ENCODE peak calls at places on chromosomes 4 and X, in six cellular contexts. One of them, this sample, is unnamed.

GRCh38 chr4:54093609-54094240 is 6.2 kb upstream of the GSX2 start:
- DNase-seq in tibial artery: no peak
- DNase-seq in M059J: no peak
- DNase-seq in activated CD4-positive, alpha-beta memory T cell treated with anti-CD3 and anti-CD28 coated beads, Interleukin-2, amount 10 ng/mL, durations not matched to agents 7 days and 5 days: no peak
- DNase-seq in MV-4-11: no peak
- DNase-seq in NCI-H446 treated with DMSO at 0.1 percent for 48 hours: no peak
- DNase-seq in this sample: no peak

GRCh38 chrX:10972731-10973130 is 138.4 kb upstream of the HCCS start:
- DNase-seq in M059J: peak
- DNase-seq in NCI-H446 treated with DMSO at 0.1 percent for 48 hours: no peak
- DNase-seq in MV-4-11: no peak
- DNase-seq in tibial artery: no peak
- DNase-seq in activated CD4-positive, alpha-beta memory T cell treated with anti-CD3 and anti-CD28 coated beads, Interleukin-2, amount 10 ng/mL, durations not matched to agents 7 days and 5 days: no peak
- DNase-seq in this sample: no peak

GRCh38 chr4:40325406-40326019 is 9.6 kb upstream of the CHRNA9 start:
- DNase-seq in tibial artery: no peak
- DNase-seq in NCI-H446 treated with DMSO at 0.1 percent for 48 hours: peak
- DNase-seq in M059J: peak
- DNase-seq in activated CD4-positive, alpha-beta memory T cell treated with anti-CD3 and anti-CD28 coated beads, Interleukin-2, amount 10 ng/mL, durations not matched to agents 7 days and 5 days: peak
- DNase-seq in MV-4-11: peak
- DNase-seq in this sample: peak

GRCh38 chrX:110086916-110087484 is 84.1 kb downstream of the TMEM164 start:
- DNase-seq in M059J: peak
- DNase-seq in MV-4-11: peak
- DNase-seq in activated CD4-positive, alpha-beta memory T cell treated with anti-CD3 and anti-CD28 coated beads, Interleukin-2, amount 10 ng/mL, durations not matched to agents 7 days and 5 days: no peak
- DNase-seq in tibial artery: no peak
- DNase-seq in NCI-H446 treated with DMSO at 0.1 percent for 48 hours: no peak
- DNase-seq in this sample: no peak

GRCh38 chr4:75924309-75924708 is 16.5 kb downstream of the NAAA start:
- DNase-seq in MV-4-11: no peak
- DNase-seq in activated CD4-positive, alpha-beta memory T cell treated with anti-CD3 and anti-CD28 coated beads, Interleukin-2, amount 10 ng/mL, durations not matched to agents 7 days and 5 days: no peak
- DNase-seq in tibial artery: no peak
- DNase-seq in M059J: no peak
- DNase-seq in NCI-H446 treated with DMSO at 0.1 percent for 48 hours: no peak
- DNase-seq in this sample: no peak

GRCh38 chrX:86141786-86142185 is 6.5 kb upstream of the DACH2 start:
- DNase-seq in M059J: no peak
- DNase-seq in activated CD4-positive, alpha-beta memory T cell treated with anti-CD3 and anti-CD28 coated beads, Interleukin-2, amount 10 ng/mL, durations not matched to agents 7 days and 5 days: no peak
- DNase-seq in NCI-H446 treated with DMSO at 0.1 percent for 48 hours: no peak
- DNase-seq in MV-4-11: no peak
- DNase-seq in tibial artery: no peak
- DNase-seq in this sample: no peak

GRCh38 chr4:66629927-66630326 is 915.4 kb downstream of the CENPC start:
- DNase-seq in MV-4-11: no peak
- DNase-seq in M059J: peak
- DNase-seq in tibial artery: no peak
- DNase-seq in NCI-H446 treated with DMSO at 0.1 percent for 48 hours: no peak
- DNase-seq in activated CD4-positive, alpha-beta memory T cell treated with anti-CD3 and anti-CD28 coated beads, Interleukin-2, amount 10 ng/mL, durations not matched to agents 7 days and 5 days: no peak
- DNase-seq in this sample: no peak

GRCh38 chr4:166017804-166018203 is 144.8 kb downstream of the TLL1 start:
- DNase-seq in activated CD4-positive, alpha-beta memory T cell treated with anti-CD3 and anti-CD28 coated beads, Interleukin-2, amount 10 ng/mL, durations not matched to agents 7 days and 5 days: no peak
- DNase-seq in MV-4-11: no peak
- DNase-seq in tibial artery: no peak
- DNase-seq in NCI-H446 treated with DMSO at 0.1 percent for 48 hours: no peak
- DNase-seq in M059J: peak
- DNase-seq in this sample: no peak

GRCh38 chrX:1093586-1094538 is 118.6 kb downstream of the CRLF2 start:
- DNase-seq in tibial artery: no peak
- DNase-seq in NCI-H446 treated with DMSO at 0.1 percent for 48 hours: no peak
- DNase-seq in activated CD4-positive, alpha-beta memory T cell treated with anti-CD3 and anti-CD28 coated beads, Interleukin-2, amount 10 ng/mL, durations not matched to agents 7 days and 5 days: no peak
- DNase-seq in M059J: no peak
- DNase-seq in MV-4-11: no peak
- DNase-seq in this sample: no peak

GRCh38 chrX:41043950-41044349 is 41.3 kb upstream of the USP9X start:
- DNase-seq in M059J: peak
- DNase-seq in NCI-H446 treated with DMSO at 0.1 percent for 48 hours: no peak
- DNase-seq in activated CD4-positive, alpha-beta memory T cell treated with anti-CD3 and anti-CD28 coated beads, Interleukin-2, amount 10 ng/mL, durations not matched to agents 7 days and 5 days: no peak
- DNase-seq in MV-4-11: no peak
- DNase-seq in tibial artery: no peak
- DNase-seq in this sample: no peak

GRCh38 chr4:38785041-38785790 is 2.4 kb upstream of the TLR10 start:
- DNase-seq in M059J: no peak
- DNase-seq in tibial artery: no peak
- DNase-seq in MV-4-11: peak
- DNase-seq in NCI-H446 treated with DMSO at 0.1 percent for 48 hours: no peak
- DNase-seq in activated CD4-positive, alpha-beta memory T cell treated with anti-CD3 and anti-CD28 coated beads, Interleukin-2, amount 10 ng/mL, durations not matched to agents 7 days and 5 days: no peak
- DNase-seq in this sample: no peak

GRCh38 chrX:118231464-118231863 is 114.4 kb upstream of the WDR44 start:
- DNase-seq in NCI-H446 treated with DMSO at 0.1 percent for 48 hours: no peak
- DNase-seq in M059J: peak
- DNase-seq in MV-4-11: no peak
- DNase-seq in tibial artery: no peak
- DNase-seq in activated CD4-positive, alpha-beta memory T cell treated with anti-CD3 and anti-CD28 coated beads, Interleukin-2, amount 10 ng/mL, durations not matched to agents 7 days and 5 days: no peak
- DNase-seq in this sample: no peak

GRCh38 chr4:138859249-138859648 is 156.3 kb upstream of the NOCT start:
- DNase-seq in NCI-H446 treated with DMSO at 0.1 percent for 48 hours: no peak
- DNase-seq in M059J: peak
- DNase-seq in MV-4-11: no peak
- DNase-seq in activated CD4-positive, alpha-beta memory T cell treated with anti-CD3 and anti-CD28 coated beads, Interleukin-2, amount 10 ng/mL, durations not matched to agents 7 days and 5 days: no peak
- DNase-seq in tibial artery: no peak
- DNase-seq in this sample: no peak

GRCh38 chrX:110915579-110915978 is 120.0 kb upstream of the CHRDL1 start:
- DNase-seq in activated CD4-positive, alpha-beta memory T cell treated with anti-CD3 and anti-CD28 coated beads, Interleukin-2, amount 10 ng/mL, durations not matched to agents 7 days and 5 days: no peak
- DNase-seq in MV-4-11: no peak
- DNase-seq in tibial artery: no peak
- DNase-seq in M059J: no peak
- DNase-seq in NCI-H446 treated with DMSO at 0.1 percent for 48 hours: no peak
- DNase-seq in this sample: no peak

GRCh38 chrX:44997282-44997813 is 124.4 kb downstream of the KDM6A start:
- DNase-seq in MV-4-11: no peak
- DNase-seq in NCI-H446 treated with DMSO at 0.1 percent for 48 hours: no peak
- DNase-seq in activated CD4-positive, alpha-beta memory T cell treated with anti-CD3 and anti-CD28 coated beads, Interleukin-2, amount 10 ng/mL, durations not matched to agents 7 days and 5 days: no peak
- DNase-seq in M059J: no peak
- DNase-seq in tibial artery: no peak
- DNase-seq in this sample: no peak

GRCh38 chr4:47374477-47374876 is 89.0 kb downstream of the COMMD8 start:
- DNase-seq in activated CD4-positive, alpha-beta memory T cell treated with anti-CD3 and anti-CD28 coated beads, Interleukin-2, amount 10 ng/mL, durations not matched to agents 7 days and 5 days: no peak
- DNase-seq in tibial artery: no peak
- DNase-seq in MV-4-11: no peak
- DNase-seq in M059J: peak
- DNase-seq in NCI-H446 treated with DMSO at 0.1 percent for 48 hours: peak
- DNase-seq in this sample: no peak

GRCh38 chr4:2733001-2733843 is 22.9 kb downstream of the TNIP2 start:
- DNase-seq in M059J: no peak
- DNase-seq in NCI-H446 treated with DMSO at 0.1 percent for 48 hours: no peak
- DNase-seq in tibial artery: no peak
- DNase-seq in MV-4-11: no peak
- DNase-seq in activated CD4-positive, alpha-beta memory T cell treated with anti-CD3 and anti-CD28 coated beads, Interleukin-2, amount 10 ng/mL, durations not matched to agents 7 days and 5 days: no peak
- DNase-seq in this sample: no peak

GRCh38 chrX:23403849-23404248 is 69.2 kb downstream of the PTCHD1 start:
- DNase-seq in NCI-H446 treated with DMSO at 0.1 percent for 48 hours: no peak
- DNase-seq in tibial artery: no peak
- DNase-seq in MV-4-11: no peak
- DNase-seq in M059J: no peak
- DNase-seq in activated CD4-positive, alpha-beta memory T cell treated with anti-CD3 and anti-CD28 coated beads, Interleukin-2, amount 10 ng/mL, durations not matched to agents 7 days and 5 days: no peak
- DNase-seq in this sample: peak